ENCODE peak calls at places on chromosomes 5 and 9, in seven cellular contexts. H, C, W, I, J, V and Z are unnamed samples.

GRCh38 chr9:113626735-113627495 is 163.4 kb downstream of the RGS3 start:
- DNase-seq in V (no peak), J (peak), H (peak), I (no peak), C (no peak), W (no peak), Z (no peak)

GRCh38 chr9:2729721-2730120 is 12.4 kb downstream of the KCNV2 start:
- DNase-seq in H (no peak), C (no peak), W (peak), I (no peak), V (no peak), J (no peak), Z (no peak)

GRCh38 chr9:122218885-122219855 is 9.6 kb downstream of the LHX6 start:
- DNase-seq in H (no peak), J (no peak), V (no peak), I (no peak), C (no peak), W (peak), Z (no peak)

GRCh38 chr5:133289686-133290367 is 238.0 kb downstream of the HSPA4 start:
- DNase-seq in J (no peak), C (no peak), V (no peak), I (no peak), H (no peak), W (no peak), Z (no peak)

GRCh38 chr9:69573666-69574456 is 98.3 kb downstream of the APBA1 start:
- DNase-seq in V (no peak), C (no peak), I (peak), H (no peak), J (no peak), W (peak), Z (peak)

GRCh38 chr5:137629646-137630045 is 106.2 kb downstream of the KLHL3 start:
- DNase-seq in W (peak), J (no peak), V (peak), H (no peak), I (peak), C (no peak), Z (peak)

GRCh38 chr5:133635051-133635450 is 22.7 kb upstream of the FSTL4 start:
- DNase-seq in H (no peak), W (peak), I (no peak), V (no peak), J (no peak), C (no peak), Z (no peak)

GRCh38 chr9:123176949-123177348 is 91.4 kb downstream of the STRBP start:
- DNase-seq in H (no peak), I (no peak), W (no peak), J (no peak), C (no peak), V (no peak), Z (no peak)